ENCODE peak calls at places on chromosomes 7 and 10, in eight cellular contexts. D is HFFc6, Q is memory B cell, N is iPS DF 19.7, G is activated gamma-delta T cell treated with Interleukin-2 at 50 U/mL for 16 hours, T is cardiac muscle cell, O is foreskin fibroblast, Z is sciatic nerve. J is an unnamed sample.

GRCh38 chr7:117259626-117260025 is 63.2 kb downstream of the WNT2 start:
- DNase-seq in D (peak; percentile 52), Q (no peak), N (no peak), G (no peak), T (peak; percentile 48), O (peak; percentile 77), Z (no peak), J (peak; percentile 41)

GRCh38 chr7:68321076-68321639 is 1277.1 kb upstream of the AUTS2 start:
- DNase-seq in D (no peak), Q (no peak), N (no peak), G (no peak), T (no peak), O (no peak), Z (peak; percentile 60), J (no peak)

GRCh38 chr7:7984424-7984823 is 15.8 kb downstream of the GLCCI1 start:
- DNase-seq in D (no peak), Q (no peak), N (no peak), G (no peak), T (no peak), O (no peak), Z (no peak), J (no peak)

GRCh38 chr7:142454862-142455261 is 197.0 kb upstream of the PRSS58 start:
- DNase-seq in D (no peak), Q (no peak), N (no peak), G (no peak), T (no peak), O (no peak), Z (no peak), J (no peak)

GRCh38 chr7:32075612-32076011 is 5.4 kb upstream of the PDE1C start:
- DNase-seq in D (no peak), Q (no peak), N (no peak), G (no peak), T (no peak), O (no peak), Z (no peak), J (no peak)

GRCh38 chr10:128078136-128078969 is 47.9 kb downstream of the MKI67 start:
- DNase-seq in D (peak; percentile 37), Q (no peak), N (no peak), G (peak; percentile 28), T (peak; percentile 57), O (peak; percentile 73), Z (peak; percentile 55), J (peak; percentile 33)

GRCh38 chr10:131381576-131381975 is 70.1 kb upstream of the TCERG1L start:
- DNase-seq in D (no peak), Q (no peak), N (no peak), G (no peak), T (no peak), O (no peak), Z (no peak), J (no peak)

GRCh38 chr7:143444063-143444782 is 970 bp downstream of the TAS2R60 start:
- DNase-seq in D (no peak), Q (no peak), N (no peak), G (no peak), T (no peak), O (no peak), Z (no peak), J (no peak)

GRCh38 chr7:4439444-4439843 is 242.7 kb upstream of the FOXK1 start:
- DNase-seq in D (no peak), Q (no peak), N (no peak), G (no peak), T (no peak), O (no peak), Z (no peak), J (no peak)

GRCh38 chr10:72814134-72814790 is 79.3 kb upstream of the OIT3 start:
- DNase-seq in D (no peak), Q (no peak), N (no peak), G (no peak), T (peak; percentile 42), O (peak; percentile 51), Z (no peak), J (no peak)

GRCh38 chr10:69407621-69408301 is 9.0 kb downstream of the TACR2 start:
- DNase-seq in D (no peak), Q (no peak), N (no peak), G (no peak), T (peak; percentile 23), O (peak; percentile 17), Z (no peak), J (no peak)

GRCh38 chr10:81081887-81082620 is 544.4 kb downstream of the SH2D4B start:
- DNase-seq in D (no peak), Q (no peak), N (peak; percentile 35), G (no peak), T (no peak), O (no peak), Z (no peak), J (no peak)

GRCh38 chr10:30587522-30588031 is 42.0 kb downstream of the LYZL2 start:
- DNase-seq in D (no peak), Q (peak; percentile 33), N (no peak), G (no peak), T (no peak), O (no peak), Z (no peak), J (no peak)

GRCh38 chr7:51459809-51460208 is 143.2 kb upstream of the COBL start:
- DNase-seq in D (no peak), Q (no peak), N (no peak), G (no peak), T (no peak), O (no peak), Z (no peak), J (no peak)

GRCh38 chr7:128168667-128169210 is 72.3 kb upstream of the LEP start:
- DNase-seq in D (no peak), Q (no peak), N (peak; percentile 56), G (no peak), T (peak; percentile 30), O (peak; percentile 32), Z (no peak), J (no peak)

GRCh38 chr7:73876973-73877372 is 16.0 kb downstream of the TMEM270 start:
- DNase-seq in D (no peak), Q (no peak), N (no peak), G (no peak), T (no peak), O (no peak), Z (no peak), J (no peak)

J was measured in GM04504.